ENCODE peak calls at places on chromosomes 2 and 18, in six cellular contexts. U is upper lobe of right lung, L is left ventricle myocardium inferior, O is PC-3, V is stomach, I is mucosa of descending colon. K is an unnamed sample. For H3K4me1, the result is how much of the 10 kb centered on the place peaks cover.

GRCh38 chr2:16318474-16319195 is 347.0 kb downstream of the CYRIA start:
- DNase-seq in U (no peak), L (no peak), O (no peak), V (peak), I (peak), K (no peak)

GRCh38 chr2:42359304-42359749 is 1.7 kb downstream of the COX7A2L start:
- DNase-seq in U (no peak), L (no peak), O (no peak), V (no peak), I (no peak), K (no peak)

GRCh38 chr2:239165206-239165831 is 235.5 kb downstream of the HDAC4 start:
- DNase-seq in U (peak), L (peak), O (no peak), V (no peak), I (no peak), K (no peak)

GRCh38 chr18:52348209-52348608 is 8.2 kb downstream of the DCC start:
- DNase-seq in U (no peak), L (no peak), O (peak), V (no peak), I (no peak), K (no peak)

GRCh38 chr2:19478441-19478840 is 120.0 kb upstream of the OSR1 start:
- DNase-seq in U (no peak), L (no peak), O (peak), V (no peak), I (no peak), K (no peak)

GRCh38 chr2:118464546-118464945 is 376.3 kb downstream of the INSIG2 start:
- DNase-seq in U (no peak), L (no peak), O (no peak), V (no peak), I (no peak), K (no peak)

GRCh38 chr2:216216951-216217903 is 108.1 kb downstream of the XRCC5 start:
- DNase-seq in U (no peak), L (no peak), O (peak), V (no peak), I (no peak), K (no peak)

GRCh38 chr18:76839395-76839794 is 17.0 kb downstream of the ZNF236 start:
- DNase-seq in U (no peak), L (no peak), O (no peak), V (no peak), I (no peak), K (no peak)

GRCh38 chr2:170313636-170314348 is 135.8 kb downstream of the MYO3B start:
- DNase-seq in U (no peak), L (no peak), O (peak), V (no peak), I (no peak), K (no peak)

GRCh38 chr2:232321156-232321816 is 57.3 kb upstream of the ALPP start:
- DNase-seq in U (no peak), L (peak), O (no peak), V (peak), I (no peak), K (no peak)

GRCh38 chr2:136394136-136395060 is 276.4 kb upstream of the CXCR4 start:
- DNase-seq in U (no peak), L (no peak), O (no peak), V (no peak), I (no peak), K (no peak)

GRCh38 chr2:39447266-39448168 is 10.4 kb upstream of the MAP4K3 start:
- DNase-seq in U (no peak), L (no peak), O (peak), V (no peak), I (no peak), K (no peak)

GRCh38 chr2:126655066-126655465 is 892 bp upstream of the GYPC start:
- DNase-seq in U (no peak), L (no peak), O (no peak), V (no peak), I (no peak), K (no peak)

GRCh38 chr2:48480526-48480925 is 49.4 kb upstream of the STON1 start:
- DNase-seq in U (no peak), L (no peak), O (no peak), V (no peak), I (no peak), K (no peak)

GRCh38 chr2:137249463-137249862 is 484.1 kb downstream of the THSD7B start:
- DNase-seq in U (no peak), L (no peak), O (peak), V (no peak), I (no peak), K (no peak)

GRCh38 chr2:33521791-33522281 is 45.4 kb downstream of the RASGRP3 start:
- DNase-seq in U (no peak), L (no peak), O (no peak), V (no peak), I (no peak), K (no peak)

GRCh38 chr18:48455555-48456478 is 46.6 kb upstream of the ZBTB7C start:
- DNase-seq in U (no peak), L (no peak), O (peak), V (no peak), I (peak), K (no peak)

GRCh38 chr2:174945601-174946260 is 59.5 kb downstream of the CHN1 start:
- DNase-seq in U (no peak), L (no peak), O (no peak), V (no peak), I (no peak), K (no peak)

GRCh38 chr2:173075781-173076556 is at the start of gene MAP3K20:
- DNase-seq in U (peak), L (peak), O (peak), V (peak), I (peak), K (peak)

GRCh38 chr18:28147674-28148171 is 29.2 kb downstream of the CDH2 start:
- DNase-seq in U (no peak), L (no peak), O (no peak), V (no peak), I (no peak), K (no peak)

GRCh38 chr18:28151434-28151833 is 25.5 kb downstream of the CDH2 start:
- DNase-seq in U (no peak), L (no peak), O (no peak), V (no peak), I (no peak), K (no peak)

GRCh38 chr18:28152354-28152753 is 24.6 kb downstream of the CDH2 start:
- DNase-seq in U (no peak), L (no peak), O (no peak), V (no peak), I (no peak), K (no peak)

GRCh38 chr18:28150925-28151324 is 26.0 kb downstream of the CDH2 start:
- DNase-seq in U (no peak), L (no peak), O (no peak), V (no peak), I (no peak), K (no peak)

DNA sequence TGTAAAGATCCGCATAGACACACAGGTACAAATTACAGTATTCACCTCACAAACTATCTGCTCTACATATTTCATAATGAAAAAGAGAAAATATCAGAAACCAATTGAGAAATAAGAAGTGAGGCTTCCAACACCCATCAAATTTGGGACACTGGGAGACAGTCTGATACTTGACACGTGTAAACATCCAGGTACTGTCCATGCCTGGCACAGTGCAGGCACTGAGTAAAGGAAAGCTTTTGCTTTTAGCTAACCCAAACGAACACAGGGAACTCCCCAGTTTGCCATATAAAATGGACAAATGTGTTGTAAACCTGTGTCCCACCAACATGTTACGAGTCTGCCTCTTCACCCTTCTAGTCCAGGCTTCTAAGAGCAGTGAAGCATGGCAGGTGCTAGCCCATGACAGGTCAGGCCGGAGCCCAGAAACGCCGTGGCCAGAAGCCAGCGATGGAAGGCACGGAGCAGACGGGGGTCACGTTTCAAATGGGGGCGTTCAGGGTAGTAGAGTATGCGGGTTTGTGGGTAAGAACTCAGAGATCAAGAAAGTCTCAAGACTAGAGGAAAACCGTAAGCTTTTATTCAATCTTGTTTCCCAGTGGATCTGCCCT is 27.0 kb downstream of the CDH2 start:
- DNase-seq in U (no peak), L (peak), O (no peak), V (no peak), I (no peak), K (no peak)
- H3K4me1 ChIP-seq in U (under half), L (half or more), O (under half), V (under half), I (under half), K (under half)

DNA sequence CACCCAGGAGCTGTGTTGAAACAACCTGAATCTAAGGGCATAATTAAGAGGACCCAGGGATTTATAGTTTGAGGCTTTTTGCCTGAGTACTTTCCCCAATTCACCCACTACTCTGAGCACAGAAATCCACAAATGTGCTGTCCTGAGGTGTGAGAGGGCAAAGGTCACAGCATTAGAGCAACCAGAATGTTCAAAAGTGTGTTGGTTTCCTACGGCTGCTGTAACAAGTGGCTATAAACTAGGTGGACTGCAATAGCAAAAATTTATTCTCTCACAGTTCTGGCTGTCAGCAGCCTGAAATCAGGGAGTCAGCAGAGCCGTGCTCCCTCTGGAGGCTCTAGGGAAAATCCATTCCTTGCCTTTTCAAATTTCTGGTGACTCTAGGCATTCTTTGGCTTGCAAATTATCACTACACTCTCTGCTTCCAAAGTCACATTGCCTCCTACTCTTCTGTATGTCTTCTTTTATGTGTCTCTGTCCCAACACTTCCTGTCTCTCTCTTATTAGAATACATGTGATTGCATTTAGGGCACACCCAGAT is 91.3 kb upstream of the TACR1 start:
- DNase-seq in U (no peak), L (no peak), O (no peak), V (no peak), I (no peak), K (no peak)
- TF ChIP-seq CTCF in U (peak), L (peak), O (peak), V (no peak), I (no peak), K (peak)

GRCh38 chr2:106851475-106851874 is 34.5 kb downstream of the ST6GAL2 start:
- DNase-seq in U (no peak), L (no peak), O (no peak), V (no peak), I (no peak), K (no peak)

GRCh38 chr2:106851055-106851454 is 34.9 kb downstream of the ST6GAL2 start:
- DNase-seq in U (no peak), L (no peak), O (no peak), V (no peak), I (no peak), K (no peak)

GRCh38 chr2:106849253-106849652 is 36.7 kb downstream of the ST6GAL2 start:
- DNase-seq in U (no peak), L (no peak), O (no peak), V (no peak), I (no peak), K (no peak)

GRCh38 chr2:106847366-106847765 is 38.6 kb downstream of the ST6GAL2 start:
- DNase-seq in U (no peak), L (no peak), O (no peak), V (no peak), I (no peak), K (no peak)

DNA sequence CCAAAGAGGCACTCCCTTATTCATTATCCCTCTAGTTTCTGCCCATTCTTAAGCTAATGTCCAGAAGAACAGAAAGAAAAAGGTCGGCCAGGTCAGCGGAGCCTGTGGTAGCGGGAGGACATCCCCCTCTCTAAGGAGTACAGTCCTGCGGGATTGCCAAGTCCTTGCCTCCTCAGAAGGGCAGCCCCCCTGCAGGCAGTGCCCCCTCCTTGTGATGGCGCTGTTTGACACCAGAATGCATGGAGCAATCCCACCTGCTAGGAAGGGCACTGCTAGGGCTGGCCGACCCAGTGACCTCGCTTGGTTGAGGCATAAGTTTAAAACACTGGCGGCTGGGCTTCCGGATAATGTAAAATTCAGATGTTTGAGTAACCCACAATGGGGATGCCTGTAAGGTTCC is 33.9 kb downstream of the ST6GAL2 start:
- DNase-seq in U (no peak), L (no peak), O (no peak), V (no peak), I (no peak), K (no peak)
- H3K4me1 ChIP-seq in U (under half), L (under half), O (under half), V (under half), I (under half), K (under half)

DNA sequence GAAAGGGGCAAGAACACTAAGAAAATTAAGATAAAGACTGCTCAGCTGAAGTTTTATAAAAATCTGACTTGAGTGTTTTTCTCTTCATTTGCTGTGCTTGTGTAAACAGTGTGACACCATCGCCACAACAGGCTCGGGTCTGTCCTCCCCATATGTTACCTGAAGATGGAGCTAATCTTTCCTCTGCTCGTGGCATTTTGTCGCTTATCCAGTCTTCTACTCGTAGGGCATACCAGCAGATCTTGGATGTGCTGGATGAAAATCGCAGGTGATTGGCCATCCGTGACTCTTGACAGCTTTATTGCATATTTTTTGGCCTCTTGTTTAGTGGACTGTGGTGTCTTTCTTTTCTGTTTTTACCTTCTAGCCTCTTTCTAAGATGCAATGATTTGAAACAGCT is 22.1 kb downstream of the MFF start:
- DNase-seq in U (no peak), L (no peak), O (peak), V (no peak), I (no peak), K (no peak)
- TF ChIP-seq CTCF in U (no peak), L (no peak), O (peak), V (no peak), I (no peak), K (no peak)